ENCODE peak calls at places on chromosomes 13 and 19, in six cellular contexts. C is mesothelial cell of epicardium; G is body of pancreas; N is Calu3; Z is CD4-positive, alpha-beta T cell; Y is brain microvascular endothelial cell. S is an unnamed sample.

GRCh38 chr19:6047741-6048231 is 62.5 kb downstream of the RFX2 start:
- DNase-seq in C (no peak), G (no peak), N (peak), Z (no peak), Y (peak), S (peak)

GRCh38 chr13:77563110-77563509 is 27.6 kb downstream of the SCEL start:
- DNase-seq in C (no peak), G (no peak), N (no peak), Z (no peak), Y (peak), S (no peak)

GRCh38 chr13:98476538-98476966 is 100.4 kb downstream of the STK24 start:
- DNase-seq in C (no peak), G (peak), N (peak), Z (peak), Y (peak), S (peak)

GRCh38 chr19:45171211-45171623 is 6.8 kb downstream of the TRAPPC6A start:
- DNase-seq in C (no peak), G (no peak), N (no peak), Z (peak), Y (no peak), S (no peak)

GRCh38 chr19:3985643-3986259 is 488 bp upstream of the EEF2 start:
- DNase-seq in C (no peak), G (no peak), N (no peak), Z (no peak), Y (no peak), S (no peak)

GRCh38 chr19:47608908-47609879 is at the start of gene BICRA:
- DNase-seq in C (peak), G (peak), N (peak), Z (peak), Y (no peak), S (peak)

GRCh38 chr19:17504030-17504429 is 7.4 kb upstream of the PGLS start:
- DNase-seq in C (no peak), G (no peak), N (no peak), Z (no peak), Y (no peak), S (no peak)

GRCh38 chr13:34654682-34655081 is 287.4 kb upstream of the NBEA start:
- DNase-seq in C (no peak), G (no peak), N (no peak), Z (no peak), Y (no peak), S (no peak)

GRCh38 chr19:32522967-32523366 is 58.0 kb upstream of the PDCD5 start:
- DNase-seq in C (no peak), G (no peak), N (no peak), Z (no peak), Y (no peak), S (no peak)

GRCh38 chr19:41734585-41734984 is 20.7 kb upstream of the CEACAM6 start:
- DNase-seq in C (no peak), G (no peak), N (peak), Z (no peak), Y (no peak), S (no peak)

GRCh38 chr13:98677398-98677797 is 75.1 kb downstream of the SLC15A1 start:
- DNase-seq in C (no peak), G (no peak), N (no peak), Z (no peak), Y (peak), S (no peak)

GRCh38 chr19:35331551-35332214 is 2.7 kb downstream of the CD22 start:
- DNase-seq in C (no peak), G (no peak), N (no peak), Z (no peak), Y (no peak), S (no peak)

GRCh38 chr19:35328851-35329285 is at the start of gene CD22:
- DNase-seq in C (no peak), G (no peak), N (no peak), Z (no peak), Y (no peak), S (peak)

GRCh38 chr19:35330475-35330874 is 1.5 kb downstream of the CD22 start:
- DNase-seq in C (no peak), G (no peak), N (no peak), Z (no peak), Y (no peak), S (peak)

GRCh38 chr19:35329323-35329722 is 336 bp downstream of the CD22 start:
- DNase-seq in C (no peak), G (no peak), N (no peak), Z (no peak), Y (no peak), S (no peak)

DNA sequence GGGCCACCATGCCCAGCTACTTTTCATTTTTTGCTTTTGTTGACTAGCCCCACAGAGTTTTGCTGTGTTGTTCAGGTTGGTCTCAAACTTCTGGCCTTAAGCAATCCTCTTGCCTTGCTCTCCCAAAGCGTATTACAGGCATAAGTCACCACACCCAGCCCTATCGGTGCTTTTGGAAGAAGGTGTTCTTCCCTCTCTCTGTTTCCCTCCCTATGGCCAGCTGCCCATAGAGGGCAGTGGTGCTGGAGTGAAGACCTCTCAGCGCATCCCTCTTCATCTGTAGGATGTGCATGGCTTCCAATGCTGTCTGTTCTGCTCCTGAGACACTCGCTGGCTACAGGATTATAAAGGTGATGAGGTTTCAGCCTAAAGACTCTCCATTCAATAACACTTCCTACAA is 1.3 kb upstream of the CD22 start:
- DNase-seq in C (no peak), G (no peak), N (no peak), Z (no peak), Y (no peak), S (no peak)
- TF ChIP-seq CTCF in C (no peak), G (no peak), N (peak), Z (no peak), Y (peak), S (peak)

GRCh38 chr13:21674271-21675009 is 3.6 kb downstream of the FGF9 start:
- DNase-seq in C (no peak), G (peak), N (no peak), Z (no peak), Y (no peak), S (peak)

GRCh38 chr13:21673592-21674270 is 2.9 kb downstream of the FGF9 start:
- DNase-seq in C (no peak), G (peak), N (peak), Z (peak), Y (no peak), S (peak)

GRCh38 chr13:21675095-21676007 is 4.5 kb downstream of the FGF9 start:
- DNase-seq in C (no peak), G (peak), N (peak), Z (peak), Y (no peak), S (peak)

GRCh38 chr13:21677075-21677628 is 6.3 kb downstream of the FGF9 start:
- DNase-seq in C (no peak), G (no peak), N (no peak), Z (no peak), Y (no peak), S (no peak)

DNA sequence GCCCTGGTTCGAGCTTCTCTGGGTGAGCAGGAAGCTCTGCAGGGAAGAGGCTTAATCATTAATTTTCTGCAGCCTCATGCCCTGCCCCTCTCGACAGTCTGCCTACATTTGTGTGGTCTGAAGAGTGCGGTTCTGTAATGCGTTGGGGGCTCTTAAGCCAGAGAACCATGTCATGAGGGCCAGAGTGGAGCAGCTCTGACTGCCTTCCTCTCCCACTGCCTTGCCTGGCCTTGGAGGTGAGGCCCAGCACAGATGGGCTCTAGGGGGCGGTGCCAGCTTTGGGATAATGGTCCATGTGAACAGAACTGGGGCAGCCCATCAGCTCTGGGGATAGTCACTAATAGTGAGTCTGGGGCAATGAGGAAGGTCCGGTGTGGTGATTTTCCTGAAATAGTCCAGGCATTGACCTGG is 5.7 kb downstream of the FGF9 start:
- DNase-seq in C (no peak), G (peak), N (no peak), Z (no peak), Y (no peak), S (no peak)
- TF ChIP-seq CTCF in C (no peak), G (peak), N (no peak), Z (no peak), Y (peak), S (no peak)

GRCh38 chr19:1780272-1780957 is 27.1 kb downstream of the ONECUT3 start:
- DNase-seq in C (no peak), G (no peak), N (peak), Z (no peak), Y (no peak), S (no peak)
- TF ChIP-seq CTCF in C (no peak), G (no peak), N (no peak), Z (no peak), Y (peak), S (no peak)

DNA sequence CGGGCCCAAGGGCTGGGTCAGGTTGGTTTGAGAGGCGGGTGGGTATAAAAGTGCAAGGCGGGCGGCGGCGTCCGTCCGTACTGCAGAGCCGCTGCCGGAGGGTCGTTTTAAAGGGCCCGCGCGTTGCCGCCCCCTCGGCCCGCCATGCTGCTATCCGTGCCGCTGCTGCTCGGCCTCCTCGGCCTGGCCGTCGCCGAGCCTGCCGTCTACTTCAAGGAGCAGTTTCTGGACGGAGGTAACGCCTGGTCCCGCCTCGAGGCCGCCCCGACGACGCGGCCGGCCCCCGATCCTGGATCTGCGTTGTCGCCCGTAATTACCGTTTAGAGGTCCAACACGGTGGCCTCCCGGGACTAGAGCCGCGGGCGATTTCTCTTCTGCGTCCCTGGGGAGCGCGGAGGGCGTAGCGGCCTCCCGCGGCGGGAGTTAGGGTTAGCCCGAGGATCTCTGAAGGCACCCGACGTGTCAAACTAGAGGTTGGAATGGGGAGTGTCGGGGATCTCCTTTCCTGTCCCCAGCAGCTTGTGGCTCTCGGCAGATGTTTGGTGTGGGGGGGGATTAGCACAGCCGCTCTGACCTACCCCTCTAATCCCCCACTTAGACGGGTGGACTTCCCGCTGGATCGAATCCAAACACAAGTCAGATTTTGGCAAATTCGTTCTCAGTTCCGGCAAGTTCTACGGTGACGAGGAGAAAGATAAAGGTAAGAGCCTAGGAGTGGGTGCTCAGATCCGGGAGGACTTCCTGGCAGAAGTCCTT is at the start of gene CALR:
- DNase-seq in C (no peak), G (peak), N (peak), Z (peak), Y (no peak), S (no peak)
- TF ChIP-seq CTCF in C (no peak), G (peak), N (no peak), Z (no peak), Y (peak), S (peak)

GRCh38 chr19:51296331-51297093 is 14.9 kb upstream of the IGLON5 start:
- DNase-seq in C (no peak), G (no peak), N (no peak), Z (no peak), Y (no peak), S (no peak)
- TF ChIP-seq CTCF in C (no peak), G (no peak), N (no peak), Z (no peak), Y (no peak), S (no peak)

GRCh38 chr19:16381756-16382401 is 57.3 kb downstream of the KLF2 start:
- DNase-seq in C (no peak), G (peak), N (no peak), Z (no peak), Y (peak), S (no peak)
- TF ChIP-seq CTCF in C (no peak), G (no peak), N (no peak), Z (no peak), Y (no peak), S (no peak)

GRCh38 chr13:106491928-106492327 is 43.5 kb downstream of the EFNB2 start:
- DNase-seq in C (no peak), G (no peak), N (no peak), Z (no peak), Y (no peak), S (no peak)
- TF ChIP-seq CTCF in C (no peak), G (no peak), N (no peak), Z (no peak), Y (no peak), S (no peak)

GRCh38 chr19:40056505-40056904 is 474 bp upstream of the ZNF780B start:
- DNase-seq in C (no peak), G (no peak), N (no peak), Z (no peak), Y (no peak), S (no peak)
- TF ChIP-seq CTCF in C (no peak), G (no peak), N (no peak), Z (no peak), Y (no peak), S (no peak)

GRCh38 chr13:74115138-74115537 is 19.1 kb downstream of the KLF12 start:
- DNase-seq in C (no peak), G (no peak), N (no peak), Z (no peak), Y (peak), S (no peak)
- TF ChIP-seq CTCF in C (no peak), G (no peak), N (no peak), Z (no peak), Y (no peak), S (no peak)

GRCh38 chr19:2254052-2254872 is 2.0 kb downstream of the JSRP1 start:
- DNase-seq in C (peak), G (no peak), N (no peak), Z (no peak), Y (no peak), S (no peak)
- TF ChIP-seq CTCF in C (peak), G (no peak), N (no peak), Z (no peak), Y (peak), S (no peak)

S was measured in GM13976.